ENCODE peak calls at places on chromosomes 1 and 21, in seven cellular contexts. B is dorsolateral prefrontal cortex; H is aorta; Q is fibroblast of mammary gland; X is activated naive CD4-positive, alpha-beta T cell treated with anti-CD3 and anti-CD28 coated beads, Interleukin-2, amount 50 U/mL, for 16 hours; F is MCF 10A; P is CD8-positive, alpha-beta T cell. J is an unnamed sample.

GRCh38 chr1:38242506-38242905 is 195.9 kb upstream of the POU3F1 start:
- DNase-seq in B (no peak), H (no peak), Q (no peak), X (no peak), F (no peak), P (no peak), J (no peak)

GRCh38 chr1:193939585-193939984 is 753.2 kb upstream of the B3GALT2 start:
- DNase-seq in B (no peak), H (no peak), Q (no peak), X (no peak), F (no peak), P (no peak), J (no peak)

GRCh38 chr1:117312453-117313138 is 54.7 kb upstream of the MAN1A2 start:
- DNase-seq in B (no peak), H (no peak), Q (peak; percentile 56), X (no peak), F (peak; percentile 62), P (no peak), J (peak; percentile 3)

GRCh38 chr1:22285545-22286396 is 142.9 kb upstream of the WNT4 start:
- DNase-seq in B (peak; percentile 16), H (no peak), Q (no peak), X (no peak), F (no peak), P (peak; percentile 44), J (no peak)

GRCh38 chr21:29053011-29053553 is 20.4 kb downstream of the CCT8 start:
- DNase-seq in B (no peak), H (no peak), Q (no peak), X (no peak), F (no peak), P (no peak), J (no peak)

GRCh38 chr1:41783189-41783639 is 135.5 kb downstream of the HIVEP3 start:
- DNase-seq in B (peak; percentile 36), H (no peak), Q (peak; percentile 93), X (peak; percentile 48), F (peak; percentile 90), P (no peak), J (no peak)

GRCh38 chr21:43312751-43313169 is 114.2 kb downstream of the SIK1 start:
- DNase-seq in B (no peak), H (no peak), Q (no peak), X (no peak), F (no peak), P (no peak), J (peak; percentile 52)

GRCh38 chr1:55860816-55861519 is 645.8 kb upstream of the USP24 start:
- DNase-seq in B (no peak), H (no peak), Q (no peak), X (no peak), F (peak; percentile 14), P (no peak), J (no peak)

GRCh38 chr1:54845772-54846171 is 41.2 kb downstream of the DHCR24 start:
- DNase-seq in B (no peak), H (no peak), Q (no peak), X (no peak), F (no peak), P (peak; percentile 29), J (no peak)

GRCh38 chr1:10736623-10737267 is 59.7 kb downstream of the CASZ1 start:
- DNase-seq in B (no peak), H (no peak), Q (no peak), X (no peak), F (no peak), P (no peak), J (no peak)

GRCh38 chr1:28066393-28067154 is 21.8 kb downstream of the EYA3 start:
- DNase-seq in B (no peak), H (no peak), Q (no peak), X (no peak), F (no peak), P (no peak), J (no peak)

GRCh38 chr1:57269621-57270235 is 154.1 kb downstream of the DAB1 start:
- DNase-seq in B (no peak), H (no peak), Q (no peak), X (no peak), F (no peak), P (no peak), J (no peak)

GRCh38 chr1:200629876-200630514 is 9.4 kb upstream of the KIF14 start:
- DNase-seq in B (no peak), H (no peak), Q (no peak), X (no peak), F (no peak), P (no peak), J (no peak)

GRCh38 chr1:2438038-2438437 is 25.7 kb upstream of the PEX10 start:
- DNase-seq in B (no peak), H (no peak), Q (no peak), X (no peak), F (no peak), P (no peak), J (no peak)